ENCODE peak calls at places on chromosomes 1 and 21, in six cellular contexts. M, Y, A, L, G and Z are unnamed samples.

GRCh38 chr1:10338047-10338446 is 60.8 kb upstream of the PGD start:
- DNase-seq in M (no peak), Y (peak; percentile 29), A (peak; percentile 61), L (peak; percentile 35), G (peak; percentile 28), Z (no peak)

GRCh38 chr1:196324345-196324744 is 283.9 kb downstream of the KCNT2 start:
- DNase-seq in M (no peak), Y (no peak), A (no peak), L (no peak), G (no peak), Z (no peak)

GRCh38 chr1:216034506-216034905 is 388.7 kb downstream of the USH2A start:
- DNase-seq in M (no peak), Y (no peak), A (no peak), L (no peak), G (no peak), Z (no peak)

GRCh38 chr1:62621907-62622306 is 24.6 kb downstream of the ANGPTL3 start:
- DNase-seq in M (no peak), Y (no peak), A (peak; percentile 81), L (peak; percentile 61), G (peak; percentile 2), Z (no peak)

GRCh38 chr1:205536759-205537361 is 32.4 kb downstream of the CDK18 start:
- DNase-seq in M (no peak), Y (no peak), A (no peak), L (peak; percentile 35), G (peak; percentile 22), Z (no peak)

GRCh38 chr21:42799948-42800347 is 79.4 kb downstream of the WDR4 start:
- DNase-seq in M (no peak), Y (no peak), A (no peak), L (no peak), G (no peak), Z (no peak)

GRCh38 chr21:32917392-32918135 is 108.2 kb upstream of the OLIG2 start:
- DNase-seq in M (no peak), Y (no peak), A (peak; percentile 27), L (no peak), G (no peak), Z (no peak)

GRCh38 chr1:1832820-1833219 is 54.5 kb upstream of the NADK start:
- DNase-seq in M (no peak), Y (no peak), A (no peak), L (no peak), G (no peak), Z (no peak)

GRCh38 chr1:24900486-24900849 is 29.6 kb downstream of the RUNX3 start:
- DNase-seq in M (peak; percentile 4), Y (no peak), A (no peak), L (peak; percentile 12), G (no peak), Z (no peak)

GRCh38 chr1:4801192-4801924 is 146.9 kb downstream of the AJAP1 start:
- DNase-seq in M (no peak), Y (no peak), A (no peak), L (no peak), G (peak; percentile 59), Z (no peak)

GRCh38 chr1:8914471-8914870 is 31.2 kb upstream of the CA6 start:
- DNase-seq in M (no peak), Y (no peak), A (no peak), L (no peak), G (no peak), Z (no peak)

GRCh38 chr21:36415375-36415774 is 30.2 kb downstream of the CHAF1B start:
- DNase-seq in M (no peak), Y (no peak), A (no peak), L (no peak), G (no peak), Z (no peak)

GRCh38 chr1:147266381-147266780 is 23.9 kb downstream of the CHD1L start:
- DNase-seq in M (no peak), Y (no peak), A (no peak), L (no peak), G (no peak), Z (no peak)

GRCh38 chr1:25608488-25609178 is 8.0 kb upstream of the MAN1C1 start:
- DNase-seq in M (peak; percentile 72), Y (peak; percentile 87), A (peak; percentile 74), L (peak; percentile 83), G (peak; percentile 74), Z (peak; percentile 79)

GRCh38 chr1:17802164-17802563 is 47.0 kb downstream of the ACTL8 start:
- DNase-seq in M (no peak), Y (no peak), A (peak; percentile 50), L (no peak), G (no peak), Z (no peak)

GRCh38 chr1:228150458-228151169 is 884 bp downstream of the GJC2 start:
- DNase-seq in M (no peak), Y (no peak), A (peak; percentile 96), L (peak; percentile 22), G (peak; percentile 34), Z (no peak)

GRCh38 chr1:1215266-1215676 is 1.3 kb upstream of the TNFRSF4 start:
- DNase-seq in M (peak; percentile 39), Y (no peak), A (no peak), L (no peak), G (no peak), Z (no peak)

GRCh38 chr1:214764502-214764901 is 161.5 kb downstream of the CENPF start:
- DNase-seq in M (no peak), Y (no peak), A (no peak), L (no peak), G (no peak), Z (no peak)

GRCh38 chr1:67916439-67916886 is 83.2 kb upstream of the GNG12 start:
- DNase-seq in M (no peak), Y (no peak), A (no peak), L (no peak), G (no peak), Z (no peak)

GRCh38 chr21:46159841-46160562 is 4.6 kb upstream of the FTCD start:
- DNase-seq in M (no peak), Y (no peak), A (no peak), L (no peak), G (no peak), Z (no peak)

GRCh38 chr1:32339363-32339978 is 3.4 kb upstream of the MARCKSL1 start:
- DNase-seq in M (no peak), Y (no peak), A (peak; percentile 59), L (no peak), G (no peak), Z (no peak)

GRCh38 chr1:147452809-147453208 is 88.5 kb upstream of the BCL9 start:
- DNase-seq in M (no peak), Y (no peak), A (no peak), L (peak; percentile 21), G (no peak), Z (no peak)

GRCh38 chr1:17633654-17634053 is 94.2 kb downstream of the ARHGEF10L start:
- DNase-seq in M (no peak), Y (no peak), A (peak; percentile 67), L (no peak), G (no peak), Z (no peak)

GRCh38 chr1:5576111-5577065 is 415.8 kb downstream of the NPHP4 start:
- DNase-seq in M (no peak), Y (no peak), A (no peak), L (no peak), G (no peak), Z (no peak)

GRCh38 chr21:33848252-33848953 is 67.2 kb downstream of the ATP5PO start:
- DNase-seq in M (no peak), Y (no peak), A (no peak), L (no peak), G (peak; percentile 38), Z (no peak)

GRCh38 chr1:24222008-24222407 is 34.9 kb upstream of the IFNLR1 start:
- DNase-seq in M (no peak), Y (no peak), A (no peak), L (no peak), G (no peak), Z (no peak)

GRCh38 chr1:115336741-115337140 is 1.3 kb downstream of the NGF start:
- DNase-seq in M (no peak), Y (no peak), A (no peak), L (no peak), G (no peak), Z (no peak)